ENCODE peak calls at places on chromosomes 11 and 22, in eight cellular contexts. V is A549, T is uterus, U is Peyer's patch, G is breast epithelium, H is tibial nerve, W is GM23338, P is body of pancreas. E is an unnamed sample. For H3K4me1, the result is how much of the 10 kb centered on the place peaks cover.

GRCh38 chr11:113681711-113682410 is 24.2 kb downstream of the TMPRSS5 start:
- DNase-seq in G (no peak), T (no peak), U (no peak), W (no peak), P (no peak), H (no peak), V (no peak), E (no peak)

GRCh38 chr11:2369320-2369719 is 7.8 kb upstream of the CD81 start:
- DNase-seq in W (no peak), G (no peak), V (no peak), H (no peak), U (no peak), T (no peak), P (no peak), E (no peak)

GRCh38 chr22:28032896-28033295 is 113.8 kb upstream of the PITPNB start:
- DNase-seq in W (no peak), G (no peak), U (no peak), H (no peak), T (no peak), V (no peak), P (no peak), E (no peak)

GRCh38 chr11:92830382-92831148 is 138.9 kb upstream of the MTNR1B start:
- DNase-seq in T (no peak), P (no peak), V (no peak), G (no peak), W (no peak), U (no peak), H (no peak), E (no peak)

GRCh38 chr11:122215244-122215992 is 99.4 kb upstream of the BLID start:
- DNase-seq in U (peak), W (peak), V (peak), T (peak), G (peak), H (peak), P (peak), E (peak)

GRCh38 chr11:1226981-1227550 is 4.2 kb downstream of the MUC5B start:
- DNase-seq in T (no peak), W (peak), G (no peak), P (no peak), U (no peak), V (peak), H (no peak), E (peak)

GRCh38 chr11:60880635-60881282 is 13.4 kb downstream of the ZP1 start:
- DNase-seq in U (no peak), V (no peak), T (no peak), G (no peak), P (no peak), H (no peak), W (no peak), E (peak)

GRCh38 chr11:47466701-47467250 is 17.8 kb upstream of the RAPSN start:
- DNase-seq in V (no peak), T (no peak), H (no peak), P (peak), G (no peak), U (no peak), W (peak), E (peak)

GRCh38 chr11:64294665-64295289 is 3.7 kb downstream of the KCNK4 start:
- DNase-seq in U (no peak), H (no peak), P (no peak), G (no peak), T (no peak), V (no peak), W (no peak), E (no peak)

GRCh38 chr11:7278314-7278917 is 26.7 kb downstream of the SYT9 start:
- DNase-seq in P (peak), G (no peak), H (no peak), W (peak), U (no peak), V (peak), T (no peak), E (no peak)

GRCh38 chr11:116310215-116310614 is 462.6 kb downstream of the BUD13 start:
- DNase-seq in U (no peak), T (no peak), P (no peak), V (no peak), H (no peak), G (no peak), W (no peak), E (no peak)

GRCh38 chr22:31616315-31616980 is 45.6 kb downstream of the PISD start:
- DNase-seq in U (peak), P (no peak), V (no peak), T (no peak), G (no peak), H (no peak), W (no peak), E (no peak)

GRCh38 chr22:37172266-37173245 is 15.5 kb downstream of the C1QTNF6 start:
- DNase-seq in P (no peak), T (peak), H (no peak), U (no peak), G (peak), W (no peak), V (no peak), E (no peak)

GRCh38 chr11:107598225-107599139 is 7.5 kb downstream of the ELMOD1 start:
- DNase-seq in H (no peak), V (peak), G (no peak), U (no peak), W (peak), P (no peak), T (no peak), E (peak)

GRCh38 chr11:63574856-63575602 is 11.8 kb upstream of the PLAAT2 start:
- DNase-seq in T (peak), V (no peak), W (no peak), H (peak), P (no peak), U (peak), G (no peak), E (peak)

GRCh38 chr11:2316169-2316962 is 14.6 kb downstream of the TSPAN32 start:
- DNase-seq in W (no peak), H (no peak), V (no peak), P (peak), T (peak), U (peak), G (peak), E (peak)

GRCh38 chr11:1854949-1855885 is 2.3 kb downstream of the LSP1 start:
- DNase-seq in T (no peak), H (no peak), P (no peak), U (no peak), W (no peak), V (no peak), G (no peak), E (no peak)

GRCh38 chr11:10861047-10861446 is 3.2 kb upstream of the ZBED5 start:
- DNase-seq in P (no peak), H (no peak), T (no peak), U (no peak), V (no peak), G (no peak), W (no peak), E (no peak)

GRCh38 chr22:23684051-23684450 is 6.8 kb upstream of the RGL4 start:
- DNase-seq in T (peak), H (peak), U (no peak), W (no peak), P (no peak), V (no peak), G (peak), E (no peak)

GRCh38 chr22:22800716-22801115 is 86.9 kb upstream of the IGLL5 start:
- DNase-seq in U (no peak), T (no peak), V (no peak), G (no peak), W (no peak), P (no peak), H (no peak), E (no peak)

GRCh38 chr22:26658671-26659478 is 1.5 kb downstream of the MIAT start:
- DNase-seq in T (peak), G (no peak), P (peak), H (no peak), W (peak), U (peak), V (peak), E (no peak)

DNA sequence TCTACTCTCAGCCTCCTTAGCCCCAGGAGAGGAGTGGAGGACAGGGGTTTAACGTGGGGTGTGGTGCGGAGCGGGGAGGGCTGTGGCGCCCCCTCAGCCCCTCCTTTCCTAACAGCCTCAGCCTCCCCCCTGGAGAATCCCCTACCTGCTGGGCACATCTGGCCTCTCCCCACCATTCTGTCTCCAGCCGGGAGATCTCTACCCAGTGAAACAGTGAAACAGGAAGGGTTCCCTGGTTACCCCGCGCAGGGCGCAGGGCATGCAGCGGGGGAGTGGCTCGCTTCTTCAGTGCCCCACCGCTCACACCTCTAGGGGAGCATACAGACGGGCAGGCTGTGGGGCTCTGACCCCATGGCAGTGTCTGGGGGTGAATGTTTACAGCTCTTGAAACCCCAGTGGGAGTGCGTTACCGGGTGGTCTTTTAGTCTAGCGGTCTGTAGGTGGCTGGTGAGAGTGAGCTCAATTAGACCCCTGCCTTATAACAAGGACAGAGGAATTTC is 54.7 kb upstream of the CCDC188 start:
- DNase-seq in P (no peak), W (no peak), U (no peak), V (no peak), G (no peak), T (no peak), H (no peak), E (no peak)
- H3K4me1 ChIP-seq in P (half or more), W (under half), U (under half), V (under half), G (under half), T (under half), H (under half), E (under half)

GRCh38 chr22:38266120-38266519 is 6.7 kb downstream of the TMEM184B start:
- DNase-seq in P (no peak), T (no peak), G (no peak), U (no peak), W (no peak), H (no peak), V (no peak), E (no peak)

GRCh38 chr22:38267086-38267485 is 5.7 kb downstream of the TMEM184B start:
- DNase-seq in U (no peak), T (no peak), V (no peak), W (no peak), H (no peak), G (no peak), P (no peak), E (peak)

GRCh38 chr22:38262051-38262795 is 10.6 kb downstream of the TMEM184B start:
- DNase-seq in U (peak), G (peak), H (no peak), V (no peak), P (peak), W (peak), T (peak), E (peak)

GRCh38 chr22:38261478-38261803 is 11.4 kb downstream of the TMEM184B start:
- DNase-seq in W (no peak), G (no peak), V (no peak), H (no peak), P (no peak), U (no peak), T (no peak), E (no peak)

GRCh38 chr22:38264322-38264843 is 8.4 kb downstream of the TMEM184B start:
- DNase-seq in U (no peak), H (no peak), T (no peak), V (no peak), W (no peak), G (no peak), P (no peak), E (no peak)
- H3K4me1 ChIP-seq in U (under half), H (under half), T (under half), V (under half), W (under half), G (under half), P (under half), E (under half)

DNA sequence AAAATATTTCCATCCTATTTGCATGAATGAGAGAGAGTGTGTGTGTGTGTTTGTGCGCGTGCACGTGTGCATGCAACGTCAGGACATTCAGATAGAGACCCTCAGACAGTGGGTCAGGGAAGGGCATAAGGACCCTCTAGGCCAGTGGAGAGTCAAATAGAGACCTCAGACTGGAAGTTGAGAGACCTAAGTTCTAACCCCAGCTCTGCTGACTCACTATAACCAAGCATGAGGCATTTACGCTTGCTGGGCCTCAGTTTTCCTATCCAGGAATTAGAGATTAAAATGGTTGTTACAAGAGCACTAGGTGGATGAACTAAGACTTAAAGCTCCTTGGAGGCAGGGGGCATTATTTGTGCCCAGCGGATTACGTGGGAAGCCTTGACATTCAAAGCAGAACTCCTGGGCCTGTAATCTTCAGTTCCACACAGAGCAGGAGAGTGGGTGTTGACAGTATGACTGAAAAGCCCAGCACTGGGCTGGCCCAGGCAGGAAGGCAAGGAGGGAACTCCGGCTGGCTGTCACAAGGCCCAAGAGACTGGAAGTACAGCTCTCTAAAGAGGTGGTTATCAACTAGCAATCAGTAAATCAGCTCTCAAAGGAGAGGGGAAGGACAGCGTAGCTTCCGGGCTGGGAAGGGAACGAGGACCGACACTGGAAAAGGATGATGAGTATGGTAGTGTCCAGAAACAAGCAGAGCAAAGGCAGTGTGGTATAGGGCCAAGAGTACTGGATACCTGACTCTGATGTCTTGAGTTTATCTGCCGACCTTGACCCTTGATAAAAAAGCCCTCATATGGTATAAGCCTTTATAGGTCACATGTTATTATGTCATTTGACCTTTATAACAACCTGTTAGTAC is 9.2 kb downstream of the RHOG start:
- DNase-seq in V (no peak), T (no peak), P (no peak), W (no peak), U (no peak), H (no peak), G (no peak), E (no peak)
- H3K4me1 ChIP-seq in V (under half), T (under half), P (under half), W (under half), U (under half), H (under half), G (under half), E (under half)

DNA sequence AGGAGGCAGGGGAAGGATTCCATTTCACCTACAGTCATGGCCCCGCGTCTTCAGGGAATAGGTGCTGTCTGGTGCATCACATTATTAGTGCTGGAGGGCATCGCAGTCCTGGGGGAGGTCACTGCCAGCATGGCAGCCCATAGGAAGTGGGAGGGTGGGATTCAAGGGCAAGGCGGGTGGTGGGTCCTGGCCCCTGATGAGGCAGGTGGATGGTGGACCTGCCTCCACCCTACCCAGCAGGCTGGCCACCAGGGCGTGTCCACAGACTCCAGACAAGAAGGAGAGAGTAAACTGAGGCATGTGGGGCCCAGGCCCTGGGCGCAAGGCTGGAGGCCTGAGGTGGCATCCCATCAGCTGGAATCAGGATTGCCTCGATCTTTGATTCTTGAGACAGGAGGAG is 53.3 kb downstream of the RTN4R start:
- DNase-seq in G (no peak), V (no peak), P (no peak), H (no peak), U (no peak), T (no peak), W (no peak), E (no peak)
- H3K4me1 ChIP-seq in G (under half), V (under half), P (under half), H (under half), U (under half), T (under half), W (under half), E (under half)

DNA sequence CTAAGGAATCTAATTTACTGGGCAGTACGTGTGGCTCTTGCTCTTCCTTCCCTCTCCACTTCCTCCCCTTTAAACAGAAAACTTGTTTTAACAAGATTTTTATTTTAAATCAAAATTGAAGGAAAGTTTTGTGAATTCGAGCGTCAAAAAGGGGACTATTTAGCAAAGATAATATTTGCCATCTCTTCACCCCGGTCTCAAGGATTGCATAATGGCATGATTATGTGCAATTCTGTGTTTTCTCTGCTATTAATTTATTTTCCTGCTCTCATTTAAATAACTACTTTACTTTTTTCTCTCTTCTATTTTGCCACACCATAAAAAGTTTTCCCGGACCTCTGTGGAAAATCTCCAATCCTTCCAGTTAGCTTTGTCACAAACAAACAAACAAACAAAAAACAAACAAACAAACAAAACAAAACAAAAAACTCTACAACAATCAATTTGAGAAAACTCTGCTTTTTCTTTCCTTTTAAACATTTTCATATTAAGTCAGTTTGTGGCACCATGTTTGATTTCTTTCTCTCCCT is 10.2 kb upstream of the PAX6 start:
- DNase-seq in V (no peak), W (no peak), H (no peak), G (no peak), U (no peak), P (no peak), T (no peak), E (no peak)
- H3K4me1 ChIP-seq in V (under half), W (half or more), H (under half), G (under half), U (under half), P (under half), T (under half), E (under half)

E was measured in right cardiac atrium.